ENCODE peak calls at places on chromosome 9, in eight cellular contexts. O is fibroblast of lung; D is activated CD8-positive, alpha-beta T cell treated with anti-CD3 and anti-CD28 coated beads for 36 hours; G is stomach; N is osteocyte; R is nephron progenitor cell; X is ovary; V is uterus. L is an unnamed sample.

GRCh38 chr9:119185298-119185697 is 183.9 kb downstream of the BRINP1 start:
- DNase-seq in O (no peak), D (no peak), G (no peak), N (no peak), R (no peak), X (no peak), V (no peak), L (no peak)

GRCh38 chr9:108099854-108100253 is 610.3 kb upstream of the KLF4 start:
- DNase-seq in O (no peak), D (no peak), G (no peak), N (no peak), R (no peak), X (no peak), V (no peak), L (no peak)

GRCh38 chr9:14030350-14030823 is 283.6 kb downstream of the NFIB start:
- DNase-seq in O (peak; percentile 81), D (no peak), G (no peak), N (no peak), R (no peak), X (no peak), V (no peak), L (no peak)

GRCh38 chr9:127179633-127180401 is 57.4 kb upstream of the ANGPTL2 start:
- DNase-seq in O (no peak), D (no peak), G (peak; percentile 25), N (no peak), R (no peak), X (peak; percentile 26), V (peak; percentile 12), L (no peak)

GRCh38 chr9:113148996-113149960 is 1.5 kb upstream of the SLC31A2 start:
- DNase-seq in O (no peak), D (no peak), G (no peak), N (no peak), R (no peak), X (no peak), V (no peak), L (no peak)

GRCh38 chr9:114289106-114289505 is 33.8 kb upstream of the ORM1 start:
- DNase-seq in O (no peak), D (no peak), G (no peak), N (peak; percentile 80), R (no peak), X (peak; percentile 20), V (peak; percentile 10), L (no peak)

GRCh38 chr9:75096796-75097195 is 8.5 kb downstream of the OSTF1 start:
- DNase-seq in O (peak; percentile 34), D (no peak), G (no peak), N (no peak), R (no peak), X (no peak), V (no peak), L (no peak)

GRCh38 chr9:126675147-126675467 is 61.4 kb downstream of the LMX1B start:
- DNase-seq in O (no peak), D (no peak), G (no peak), N (no peak), R (no peak), X (no peak), V (no peak), L (no peak)

GRCh38 chr9:100590481-100590880 is 12.6 kb downstream of the CAVIN4 start:
- DNase-seq in O (peak; percentile 84), D (no peak), G (no peak), N (no peak), R (no peak), X (no peak), V (no peak), L (no peak)

GRCh38 chr9:36739538-36740116 is 166.9 kb downstream of the MELK start:
- DNase-seq in O (no peak), D (peak; percentile 7), G (no peak), N (no peak), R (peak; percentile 27), X (no peak), V (no peak), L (no peak)

GRCh38 chr9:75988663-75989062 is 98.2 kb downstream of the PCSK5 start:
- DNase-seq in O (no peak), D (no peak), G (no peak), N (no peak), R (no peak), X (no peak), V (no peak), L (no peak)

GRCh38 chr9:96160168-96160567 is 141.8 kb downstream of the HSD17B3 start:
- DNase-seq in O (no peak), D (no peak), G (no peak), N (no peak), R (no peak), X (no peak), V (no peak), L (no peak)

GRCh38 chr9:19036611-19037010 is 3.6 kb upstream of the SAXO1 start:
- DNase-seq in O (no peak), D (peak; percentile 22), G (no peak), N (no peak), R (no peak), X (no peak), V (no peak), L (no peak)
- TF ChIP-seq CTCF in O (no peak), D (no peak), G (no peak), N (peak; percentile 8), R (no peak), X (no peak), V (no peak), L (no peak)

GRCh38 chr9:130732131-130732530 is 38.6 kb downstream of the EXOSC2 start:
- DNase-seq in O (peak; percentile 16), D (peak; percentile 20), G (no peak), N (no peak), R (no peak), X (no peak), V (no peak), L (no peak)
- TF ChIP-seq CTCF in O (no peak), D (no peak), G (no peak), N (no peak), R (no peak), X (no peak), V (no peak), L (no peak)

GRCh38 chr9:134719331-134719730 is 77.7 kb downstream of the COL5A1 start:
- DNase-seq in O (no peak), D (no peak), G (no peak), N (no peak), R (no peak), X (no peak), V (no peak), L (no peak)

GRCh38 chr9:134717793-134718645 is 76.4 kb downstream of the COL5A1 start:
- DNase-seq in O (no peak), D (no peak), G (no peak), N (no peak), R (no peak), X (no peak), V (no peak), L (no peak)

GRCh38 chr9:134717056-134717455 is 75.5 kb downstream of the COL5A1 start:
- DNase-seq in O (no peak), D (no peak), G (no peak), N (no peak), R (no peak), X (no peak), V (no peak), L (no peak)

GRCh38 chr9:134712922-134713321 is 71.3 kb downstream of the COL5A1 start:
- DNase-seq in O (no peak), D (no peak), G (no peak), N (no peak), R (no peak), X (no peak), V (no peak), L (no peak)

GRCh38 chr9:134716067-134716466 is 74.5 kb downstream of the COL5A1 start:
- DNase-seq in O (no peak), D (no peak), G (no peak), N (no peak), R (no peak), X (no peak), V (no peak), L (no peak)
- TF ChIP-seq CTCF in O (no peak), D (no peak), G (no peak), N (no peak), R (no peak), X (no peak), V (no peak), L (no peak)

GRCh38 chr9:81108391-81108790 is 581.0 kb downstream of the TLE1 start:
- DNase-seq in O (peak; percentile 40), D (no peak), G (no peak), N (no peak), R (no peak), X (no peak), V (no peak), L (no peak)

GRCh38 chr9:81108821-81109220 is 580.5 kb downstream of the TLE1 start:
- DNase-seq in O (no peak), D (no peak), G (no peak), N (no peak), R (no peak), X (no peak), V (no peak), L (no peak)

DNA sequence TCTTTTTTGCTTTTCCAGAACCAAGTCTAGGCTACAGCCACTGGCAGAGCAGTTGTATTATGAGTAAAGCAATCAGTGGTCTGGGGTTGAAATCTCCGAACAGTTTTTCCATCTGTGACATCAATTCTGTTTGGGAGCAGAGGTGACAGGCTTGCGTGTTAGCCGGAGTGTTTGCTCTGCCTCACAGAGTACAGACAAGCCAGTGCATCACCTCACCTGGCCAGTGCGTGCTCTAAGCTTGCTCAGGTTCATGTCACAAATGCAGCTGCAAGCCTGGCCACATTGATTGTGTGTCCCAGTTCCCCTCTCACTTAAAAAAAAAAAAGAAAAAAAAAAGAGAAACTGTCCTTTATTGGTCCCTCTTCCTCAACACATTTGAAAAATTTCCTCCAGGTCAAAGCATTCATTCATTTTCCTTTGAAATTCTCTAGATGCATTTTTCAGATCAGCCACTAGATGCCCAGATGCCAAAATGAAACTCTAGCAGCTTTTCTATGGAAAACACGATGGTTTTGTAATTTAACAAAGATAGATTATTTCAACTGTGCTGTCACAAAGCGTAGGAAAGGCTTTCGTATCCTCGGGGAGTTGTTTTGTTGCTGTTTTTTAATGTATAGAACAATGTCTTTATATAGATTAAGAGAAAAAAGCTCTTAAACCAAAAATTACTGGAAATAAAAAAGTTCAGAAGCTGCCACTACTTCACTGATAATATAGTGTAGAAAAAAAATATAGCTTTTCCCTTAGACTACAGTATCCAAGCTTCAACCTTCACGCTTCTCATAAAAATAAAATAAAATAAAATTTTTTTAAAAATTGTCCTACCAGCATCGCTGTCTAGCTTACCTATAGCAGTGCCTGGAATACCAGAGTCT is 585.5 kb downstream of the TLE1 start:
- DNase-seq in O (no peak), D (no peak), G (no peak), N (no peak), R (no peak), X (no peak), V (no peak), L (no peak)
- TF ChIP-seq CTCF in O (peak; percentile 57), D (no peak), G (peak; percentile 25), N (peak; percentile 63), R (peak; percentile 38), X (no peak), V (peak; percentile 21), L (no peak)

DNA sequence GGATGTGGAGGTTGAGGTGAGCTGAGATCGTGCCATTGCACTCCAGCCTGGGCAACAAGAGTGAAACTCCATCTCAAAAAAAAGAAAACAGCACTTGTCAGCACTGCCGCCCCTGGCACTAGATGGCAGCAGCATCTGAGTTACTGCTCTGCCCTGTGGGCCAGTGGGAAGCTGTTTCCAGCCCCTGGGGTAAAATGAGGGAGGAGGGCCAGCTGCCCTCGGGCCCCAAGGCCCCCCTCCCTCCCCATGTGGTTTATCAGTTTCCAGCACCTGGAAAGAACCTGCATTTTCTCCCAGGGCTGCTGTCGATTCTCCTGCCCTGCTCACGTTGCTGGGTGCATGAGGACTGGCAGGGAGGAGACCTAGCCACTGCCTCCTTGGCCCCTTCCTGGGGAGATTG is 13.2 kb upstream of the CEL start:
- DNase-seq in O (no peak), D (peak; percentile 54), G (peak; percentile 60), N (no peak), R (no peak), X (no peak), V (no peak), L (peak; percentile 56)
- TF ChIP-seq CTCF in O (peak; percentile 36), D (peak; percentile 51), G (peak; percentile 14), N (peak; percentile 62), R (no peak), X (no peak), V (no peak), L (peak; percentile 51)